ENCODE peak calls at places on chromosomes 16 and 17, in seven cellular contexts. G, N, I, U, L, B and A are unnamed samples.

GRCh38 chr17:75307957-75308731 is 18.9 kb upstream of the SLC25A19 start:
- DNase-seq in I (no peak), U (no peak), B (no peak), G (no peak), L (no peak), N (no peak), A (no peak)

GRCh38 chr16:66977341-66978113 is 10.9 kb upstream of the CES4A start:
- DNase-seq in B (peak), G (peak), N (peak), L (peak), I (peak), U (peak), A (peak)

GRCh38 chr17:56994009-56994792 is 16.3 kb downstream of the SCPEP1 start:
- DNase-seq in U (peak), G (no peak), I (no peak), L (no peak), N (no peak), B (peak), A (peak)

GRCh38 chr17:78132086-78132676 is 1.6 kb downstream of the TMC8 start:
- DNase-seq in L (peak), G (no peak), U (no peak), N (peak), B (no peak), I (no peak), A (no peak)

GRCh38 chr16:75261590-75262078 is 10.2 kb upstream of the BCAR1 start:
- DNase-seq in G (no peak), U (no peak), N (no peak), B (no peak), I (no peak), L (no peak), A (no peak)

GRCh38 chr17:3003401-3004149 is 59.8 kb downstream of the OR1D5 start:
- DNase-seq in N (peak), G (peak), U (no peak), B (no peak), I (peak), L (no peak), A (no peak)

GRCh38 chr17:32596666-32597065 is 109.9 kb downstream of the CDK5R1 start:
- DNase-seq in I (no peak), N (no peak), B (no peak), G (no peak), U (no peak), L (no peak), A (no peak)

GRCh38 chr16:89072216-89073130 is 21.2 kb upstream of the ACSF3 start:
- DNase-seq in G (no peak), N (no peak), B (no peak), L (peak), U (peak), I (no peak), A (peak)

GRCh38 chr16:16033208-16033717 is 83.8 kb downstream of the ABCC1 start:
- DNase-seq in N (no peak), G (no peak), I (no peak), B (no peak), U (no peak), L (no peak), A (no peak)

GRCh38 chr17:40122944-40123810 is 1.4 kb downstream of the MSL1 start:
- DNase-seq in U (no peak), I (no peak), N (peak), G (no peak), L (no peak), B (peak), A (peak)

GRCh38 chr16:53090591-53091507 is 36.1 kb downstream of the CHD9 start:
- DNase-seq in U (peak), N (peak), L (peak), G (peak), B (peak), I (peak), A (peak)

GRCh38 chr17:47286198-47286914 is 32.7 kb downstream of the ITGB3 start:
- DNase-seq in I (no peak), L (no peak), G (no peak), N (no peak), B (no peak), U (no peak), A (peak)

GRCh38 chr17:67518881-67519280 is 141.8 kb downstream of the PITPNC1 start:
- DNase-seq in N (no peak), I (no peak), B (peak), G (no peak), U (no peak), L (no peak), A (peak)

GRCh38 chr16:82229800-82230619 is 60.0 kb upstream of the MPHOSPH6 start:
- DNase-seq in N (peak), I (no peak), L (no peak), B (peak), G (peak), U (peak), A (peak)

GRCh38 chr17:14209215-14209614 is 27.4 kb downstream of the CDRT15 start:
- DNase-seq in L (no peak), I (no peak), B (no peak), G (no peak), N (no peak), U (no peak), A (peak)

GRCh38 chr16:57621521-57622268 is 6.7 kb upstream of the ADGRG1 start:
- DNase-seq in U (no peak), B (no peak), I (no peak), N (peak), G (no peak), L (no peak), A (no peak)

GRCh38 chr16:19005561-19006445 is 22.1 kb downstream of the TMC7 start:
- DNase-seq in L (no peak), N (peak), G (peak), U (peak), I (no peak), B (peak), A (peak)

GRCh38 chr16:68257251-68257905 is 6.9 kb upstream of the SLC7A6 start:
- DNase-seq in I (no peak), B (no peak), U (no peak), N (no peak), G (peak), L (no peak), A (peak)

GRCh38 chr16:46573008-46573833 is 48.0 kb downstream of the SHCBP1 start:
- DNase-seq in U (peak), L (peak), N (no peak), G (no peak), B (peak), I (no peak), A (peak)

DNA sequence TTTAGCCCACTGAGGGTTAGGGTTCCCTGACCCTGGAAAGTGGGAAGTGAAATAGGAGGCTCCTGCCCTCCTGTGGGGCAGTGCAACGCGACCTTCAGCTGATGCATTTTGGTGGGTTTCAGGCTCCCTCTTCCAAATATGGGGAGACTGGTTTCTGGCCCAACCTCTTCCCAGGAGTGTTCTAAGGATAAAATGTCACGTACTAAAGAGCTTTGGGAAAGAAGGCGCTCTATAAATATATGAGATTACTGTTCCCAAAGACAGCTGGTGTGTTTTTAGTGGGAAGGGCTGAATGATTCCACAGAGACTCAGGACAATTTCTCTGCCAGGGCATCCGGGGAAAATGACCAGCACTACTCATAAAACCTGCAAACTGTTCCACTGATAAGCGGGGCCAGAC is 9.8 kb downstream of the SLC35B1 start:
- DNase-seq in G (no peak), N (no peak), B (no peak), L (no peak), U (no peak), I (no peak), A (no peak)
- TF ChIP-seq CTCF in G (no peak), N (no peak), B (no peak), L (no peak), U (no peak), I (no peak), A (no peak)

GRCh38 chr16:49793244-49793643 is 62.7 kb downstream of the ZNF423 start:
- DNase-seq in L (peak), B (no peak), G (no peak), U (no peak), I (no peak), N (no peak), A (no peak)

GRCh38 chr16:49799172-49799571 is 56.7 kb downstream of the ZNF423 start:
- DNase-seq in L (no peak), N (no peak), G (no peak), I (no peak), B (no peak), U (no peak), A (no peak)

GRCh38 chr16:49800876-49801275 is 55.0 kb downstream of the ZNF423 start:
- DNase-seq in N (no peak), B (no peak), L (no peak), I (no peak), U (no peak), G (no peak), A (no peak)

GRCh38 chr16:49800441-49800840 is 55.5 kb downstream of the ZNF423 start:
- DNase-seq in L (no peak), G (no peak), I (no peak), B (no peak), U (no peak), N (no peak), A (no peak)

DNA sequence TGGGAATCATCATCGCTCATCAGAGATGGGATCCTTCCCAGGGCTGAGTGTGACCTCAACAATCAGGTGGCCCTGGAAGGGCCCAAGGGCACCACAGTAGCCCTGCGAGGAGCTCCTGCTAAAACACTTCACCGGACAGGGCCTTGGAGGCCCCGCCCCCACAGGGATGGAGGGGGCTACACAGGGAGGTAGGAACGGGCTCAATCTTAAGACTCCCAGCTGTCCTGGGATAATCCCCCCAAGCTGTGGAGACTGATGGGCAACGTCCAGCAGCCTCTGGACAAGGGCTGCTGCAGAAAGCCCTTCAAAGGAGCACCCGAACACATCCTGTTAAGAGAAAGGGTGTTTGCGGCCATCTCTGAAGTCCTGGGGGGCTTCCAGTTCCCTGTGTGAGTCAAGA is 60.4 kb downstream of the ZNF423 start:
- DNase-seq in B (no peak), I (no peak), U (no peak), L (no peak), N (no peak), G (no peak), A (no peak)
- H3K4me3 ChIP-seq in B (no peak), I (no peak), U (no peak), L (no peak), N (no peak), G (no peak), A (no peak)

GRCh38 chr17:81868674-81869220 is 2.4 kb downstream of the ARHGDIA start:
- DNase-seq in I (no peak), U (peak), G (peak), B (peak), N (peak), L (peak), A (peak)

GRCh38 chr17:81869221-81870154 is 1.6 kb downstream of the ARHGDIA start:
- DNase-seq in B (peak), N (peak), I (no peak), U (peak), G (peak), L (peak), A (peak)

GRCh38 chr17:81870978-81871386 is at the start of gene ARHGDIA:
- DNase-seq in G (no peak), I (no peak), U (no peak), N (peak), B (no peak), L (no peak), A (no peak)

GRCh38 chr17:81870155-81870977 is 771 bp downstream of the ARHGDIA start:
- DNase-seq in N (peak), U (peak), B (peak), L (peak), I (no peak), G (peak), A (peak)

GRCh38 chr17:81871387-81872120 is 417 bp upstream of the ARHGDIA start:
- DNase-seq in G (peak), B (peak), U (peak), I (peak), L (peak), N (peak), A (peak)
- TF ChIP-seq CTCF in G (peak), B (peak), U (no peak), I (peak), L (no peak), N (no peak), A (peak)

DNA sequence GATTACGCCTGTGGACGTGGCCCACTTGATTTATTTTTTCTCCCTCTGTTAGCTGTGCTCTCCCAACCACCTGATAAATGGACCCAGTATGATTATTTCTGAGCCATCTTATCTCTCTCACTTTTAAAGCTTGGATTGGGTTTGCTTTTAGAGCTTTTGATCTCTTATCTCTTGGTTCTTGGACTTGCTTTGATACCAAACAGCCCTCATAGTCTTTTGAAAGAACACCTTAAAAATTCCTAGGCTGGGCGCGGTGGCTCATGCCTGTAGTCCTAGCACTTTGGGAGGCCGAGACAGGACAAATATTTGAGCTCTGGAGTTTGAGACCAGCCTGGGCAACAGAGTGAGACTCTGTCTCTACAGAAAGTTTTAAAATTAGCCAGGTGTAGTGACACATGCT is 25.8 kb downstream of the SMTNL2 start:
- DNase-seq in U (no peak), L (no peak), B (no peak), I (no peak), G (no peak), N (no peak), A (no peak)
- H3K4me3 ChIP-seq in U (no peak), L (no peak), B (no peak), I (no peak), G (peak), N (no peak), A (no peak)

GRCh38 chr17:38867179-38867994 is 2.5 kb upstream of the LASP1 start:
- DNase-seq in U (peak), B (peak), N (peak), L (no peak), G (peak), I (no peak), A (peak)
- TF ChIP-seq CTCF in U (peak), B (no peak), N (peak), L (no peak), G (no peak), I (no peak), A (peak)

DNA sequence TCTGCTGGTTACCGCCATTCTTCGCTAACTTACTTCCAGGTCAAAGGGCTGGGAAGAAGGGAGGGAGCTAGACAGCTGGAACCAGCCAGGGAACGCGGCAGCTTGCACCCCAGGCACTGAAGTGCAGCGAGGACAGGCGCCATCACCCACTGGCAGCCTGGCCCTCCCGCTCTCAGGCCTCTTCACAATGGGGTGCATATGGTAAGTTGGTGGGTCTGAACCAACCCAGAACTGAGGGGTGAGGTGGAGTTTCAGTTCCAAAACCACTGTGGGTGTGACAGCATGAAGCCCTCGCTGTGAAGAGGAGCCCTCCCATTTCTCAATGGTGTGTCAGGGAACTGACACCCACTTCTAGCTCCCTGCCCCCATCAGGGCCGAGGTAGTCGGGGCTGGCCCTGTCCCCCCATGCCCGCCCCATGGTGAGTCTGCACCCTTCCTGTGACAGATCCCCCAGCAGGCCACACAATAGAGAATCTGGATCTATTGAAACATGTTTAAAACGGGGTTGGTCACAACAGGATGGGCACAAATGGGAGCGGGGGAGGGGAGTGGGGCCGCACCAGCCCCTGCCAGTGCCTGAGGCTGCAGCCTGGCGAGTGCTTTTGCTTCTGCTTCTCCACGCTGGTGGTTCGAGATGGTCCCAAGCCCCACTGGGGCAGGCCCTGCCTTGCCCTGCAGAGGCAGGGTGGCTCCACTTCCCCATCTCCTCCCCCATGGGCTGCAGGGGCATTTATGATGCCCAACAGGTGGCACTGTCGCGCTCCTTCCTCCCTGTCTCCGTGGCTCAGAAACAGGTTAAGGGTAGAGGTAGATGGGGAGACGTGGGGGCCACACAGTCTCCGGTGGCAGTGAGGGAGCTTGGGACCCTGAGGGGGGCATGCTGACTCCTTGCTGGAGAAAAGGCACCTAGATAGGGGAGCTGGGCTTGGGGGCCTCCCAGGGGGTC is 2.3 kb downstream of the LIMD2 start:
- DNase-seq in U (peak), G (peak), N (peak), L (peak), I (no peak), B (no peak), A (peak)
- H3K4me3 ChIP-seq in U (no peak), G (peak), N (no peak), L (no peak), I (peak), B (no peak), A (no peak)